ENCODE peak calls at places on chromosomes 6 and 20, in five cellular contexts. X is hepatocyte; L is activated T-cell treated with anti-CD3 and anti-CD28 coated beads, Interleukin-2, amount 50 U/mL, for 72 hours; Y is GM23248; B is immature natural killer cell. E is an unnamed sample.

GRCh38 chr6:154916857-154917256 is 78.3 kb upstream of the TIAM2 start:
- DNase-seq in X (no peak), Y (no peak), B (no peak), L (no peak), E (no peak)

GRCh38 chr20:36279776-36280175 is 26.4 kb upstream of the DLGAP4 start:
- DNase-seq in Y (no peak), X (no peak), B (no peak), L (no peak), E (no peak)

GRCh38 chr6:44920952-44921491 is 407.1 kb upstream of the RUNX2 start:
- DNase-seq in L (no peak), B (no peak), Y (no peak), X (peak), E (peak)

GRCh38 chr6:8027965-8028651 is 36.1 kb downstream of the BLOC1S5 start:
- DNase-seq in B (no peak), X (no peak), Y (peak), L (no peak), E (no peak)

GRCh38 chr20:297925-298754 is 770 bp downstream of the ZCCHC3 start:
- DNase-seq in B (peak), L (peak), X (peak), Y (peak), E (peak)

GRCh38 chr20:48392407-48393310 is 435.1 kb downstream of the PREX1 start:
- DNase-seq in Y (no peak), B (no peak), L (no peak), X (no peak), E (no peak)

GRCh38 chr20:13671500-13672288 is 33.0 kb upstream of the TASP1 start:
- DNase-seq in L (no peak), X (no peak), Y (peak), B (no peak), E (no peak)

GRCh38 chr6:123904228-123904627 is 100.6 kb downstream of the NKAIN2 start:
- DNase-seq in L (no peak), B (no peak), Y (no peak), X (no peak), E (no peak)

GRCh38 chr20:36741072-36741471 is 4.8 kb downstream of the NDRG3 start:
- DNase-seq in L (no peak), Y (no peak), X (no peak), B (no peak), E (no peak)

GRCh38 chr20:9985773-9986172 is 49.0 kb upstream of the ANKEF1 start:
- DNase-seq in B (no peak), X (no peak), Y (no peak), L (no peak), E (no peak)

GRCh38 chr6:27777614-27778355 is 134.4 kb downstream of the OR2B2 start:
- DNase-seq in X (no peak), Y (no peak), B (no peak), L (no peak), E (no peak)

GRCh38 chr6:132063738-132064137 is 112.6 kb upstream of the CCN2 start:
- DNase-seq in Y (peak), L (no peak), B (no peak), X (peak), E (no peak)

GRCh38 chr6:138387577-138388368 is 10.1 kb downstream of the SMIM28 start:
- DNase-seq in B (no peak), Y (no peak), X (no peak), L (no peak), E (peak)

GRCh38 chr20:9807176-9807575 is 31.7 kb downstream of the PAK5 start:
- DNase-seq in L (no peak), B (no peak), Y (no peak), X (no peak), E (no peak)

GRCh38 chr20:37351689-37352610 is 6.0 kb downstream of the SRC start:
- DNase-seq in B (no peak), L (no peak), X (no peak), Y (no peak), E (no peak)

GRCh38 chr6:10000461-10000992 is 414.3 kb downstream of the TFAP2A start:
- DNase-seq in B (no peak), L (no peak), Y (peak), X (no peak), E (no peak)

E was measured in HuH-7.